ENCODE peak calls at places on chromosomes 6 and 20, in four cellular contexts. X, R, U and H are unnamed samples.
A peak's percentile ranks its signal among the peaks of the same experiment; 100 is the strongest.

GRCh38 chr20:41204304-41205265 is 67.2 kb downstream of the PLCG1 start:
- DNase-seq in X (no peak), R (no peak), U (no peak), H (no peak)

GRCh38 chr6:44116643-44117382 is 10.4 kb downstream of the MRPL14 start:
- DNase-seq in X (no peak), R (no peak), U (no peak), H (no peak)

GRCh38 chr6:137119196-137120104 is 54.0 kb downstream of the IL22RA2 start:
- DNase-seq in X (peak; percentile 55), R (no peak), U (no peak), H (peak; percentile 6)

GRCh38 chr6:154403803-154404202 is 47.2 kb upstream of the IPCEF1 start:
- DNase-seq in X (no peak), R (no peak), U (no peak), H (no peak)

GRCh38 chr6:158686791-158687381 is 37.0 kb downstream of the SYTL3 start:
- DNase-seq in X (no peak), R (no peak), U (no peak), H (no peak)

GRCh38 chr6:6546318-6547110 is 42.0 kb upstream of the LY86 start:
- DNase-seq in X (no peak), R (no peak), U (peak; percentile 75), H (no peak)

GRCh38 chr6:56364482-56365313 is 117.3 kb upstream of the COL21A1 start:
- DNase-seq in X (no peak), R (no peak), U (no peak), H (no peak)

GRCh38 chr6:149111556-149112115 is 205.9 kb upstream of the TAB2 start:
- DNase-seq in X (no peak), R (no peak), U (no peak), H (no peak)

GRCh38 chr6:112690497-112691202 is 343.5 kb downstream of the RFPL4B start:
- DNase-seq in X (no peak), R (no peak), U (no peak), H (peak; percentile 16)

GRCh38 chr6:160374836-160375560 is 26.8 kb downstream of the SLC22A3 start:
- DNase-seq in X (no peak), R (no peak), U (no peak), H (no peak)

GRCh38 chr20:51634257-51634656 is 91.7 kb upstream of the NFATC2 start:
- DNase-seq in X (no peak), R (peak; percentile 29), U (no peak), H (no peak)

GRCh38 chr6:40550096-40550731 is 37.0 kb downstream of the LRFN2 start:
- DNase-seq in X (peak; percentile 54), R (peak; percentile 73), U (no peak), H (peak; percentile 5)

GRCh38 chr20:46558511-46558959 is 8.1 kb upstream of the OCSTAMP start:
- DNase-seq in X (peak; percentile 73), R (no peak), U (no peak), H (peak; percentile 59)

GRCh38 chr20:9088556-9088955 is 19.7 kb downstream of the PLCB4 start:
- DNase-seq in X (no peak), R (no peak), U (no peak), H (no peak)

GRCh38 chr6:111737065-111737521 is 131.4 kb upstream of the TRAF3IP2 start:
- DNase-seq in X (peak; percentile 41), R (no peak), U (no peak), H (no peak)

GRCh38 chr6:95847061-95847460 is 168.7 kb upstream of the FUT9 start:
- DNase-seq in X (no peak), R (no peak), U (no peak), H (no peak)

GRCh38 chr6:170132011-170132521 is 158.8 kb downstream of the DLL1 start:
- DNase-seq in X (no peak), R (no peak), U (peak; percentile 33), H (no peak)
- TF ChIP-seq KDM1A in X (no peak), R (no peak), U (no peak), H (no peak)

DNA sequence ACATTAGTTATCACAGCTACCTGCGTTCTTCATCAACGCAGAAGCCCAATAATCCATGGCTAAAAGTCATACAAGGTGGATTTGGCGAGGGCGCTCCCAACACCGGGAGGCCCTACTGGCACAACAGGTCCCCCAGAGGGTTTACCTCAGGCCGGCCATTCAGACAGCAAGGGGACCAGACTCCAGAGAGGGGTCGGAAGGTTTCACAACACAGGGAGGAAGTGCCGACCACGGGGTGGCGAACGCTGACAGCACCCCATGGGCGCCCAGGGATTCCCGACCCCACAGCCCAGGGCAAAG is 1515.9 kb upstream of the DEFB115 start:
- DNase-seq in X (no peak), R (no peak), U (no peak), H (no peak)
- TF ChIP-seq RNF2 in X (no peak), R (no peak), U (no peak), H (no peak)

DNA sequence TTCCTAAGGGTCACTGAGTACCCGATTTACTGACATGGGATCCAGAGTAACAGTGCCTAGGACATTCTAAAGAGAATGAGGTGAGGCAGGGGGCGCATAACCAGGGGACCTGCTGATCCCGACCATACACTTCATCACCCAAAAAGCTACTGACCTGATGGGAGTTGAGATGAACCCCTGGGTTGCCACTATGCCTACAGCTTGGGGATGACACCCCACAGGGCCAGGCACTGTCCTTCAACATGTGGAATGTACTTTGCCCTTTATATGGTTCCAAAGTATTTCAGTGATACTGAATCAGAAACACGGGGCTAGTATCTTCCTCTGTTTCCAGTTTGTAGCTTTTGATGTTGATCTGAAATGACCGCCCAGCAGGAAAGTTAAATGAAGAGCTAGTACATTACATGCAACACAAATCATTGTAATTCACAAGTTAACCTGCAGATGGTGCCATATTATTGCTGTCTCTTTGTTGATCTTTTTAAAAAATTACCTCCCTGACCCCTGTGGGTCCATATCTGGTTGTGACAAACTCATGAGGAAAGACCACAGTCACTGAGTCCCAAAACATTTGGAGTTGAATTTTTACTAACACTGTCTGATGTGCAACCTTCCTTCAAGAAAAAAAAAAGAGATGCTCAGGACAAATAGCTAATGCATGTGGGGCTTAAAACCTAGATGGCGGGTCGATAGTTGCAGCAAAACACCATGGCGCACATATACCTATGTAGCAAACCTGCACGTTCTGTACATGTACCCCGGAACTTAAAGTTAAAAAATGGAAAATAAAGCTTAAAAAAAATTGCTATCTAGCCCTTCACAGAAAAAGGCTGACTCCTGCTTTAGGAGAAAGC is 42.7 kb upstream of the GCNT2 start:
- DNase-seq in X (peak; percentile 58), R (peak; percentile 64), U (no peak), H (peak; percentile 54)
- TF ChIP-seq KDM1A in X (no peak), R (no peak), U (no peak), H (no peak)

GRCh38 chr6:107218142-107218541 is 102.8 kb upstream of the BEND3 start:
- DNase-seq in X (no peak), R (no peak), U (no peak), H (no peak)
- TF ChIP-seq RNF2 in X (no peak), R (no peak), U (no peak), H (no peak)

GRCh38 chr20:5785146-5785545 is 34.9 kb downstream of the SHLD1 start:
- DNase-seq in X (no peak), R (no peak), U (no peak), H (no peak)
- TF ChIP-seq KDM1A in X (no peak), R (no peak), U (no peak), H (no peak)

DNA sequence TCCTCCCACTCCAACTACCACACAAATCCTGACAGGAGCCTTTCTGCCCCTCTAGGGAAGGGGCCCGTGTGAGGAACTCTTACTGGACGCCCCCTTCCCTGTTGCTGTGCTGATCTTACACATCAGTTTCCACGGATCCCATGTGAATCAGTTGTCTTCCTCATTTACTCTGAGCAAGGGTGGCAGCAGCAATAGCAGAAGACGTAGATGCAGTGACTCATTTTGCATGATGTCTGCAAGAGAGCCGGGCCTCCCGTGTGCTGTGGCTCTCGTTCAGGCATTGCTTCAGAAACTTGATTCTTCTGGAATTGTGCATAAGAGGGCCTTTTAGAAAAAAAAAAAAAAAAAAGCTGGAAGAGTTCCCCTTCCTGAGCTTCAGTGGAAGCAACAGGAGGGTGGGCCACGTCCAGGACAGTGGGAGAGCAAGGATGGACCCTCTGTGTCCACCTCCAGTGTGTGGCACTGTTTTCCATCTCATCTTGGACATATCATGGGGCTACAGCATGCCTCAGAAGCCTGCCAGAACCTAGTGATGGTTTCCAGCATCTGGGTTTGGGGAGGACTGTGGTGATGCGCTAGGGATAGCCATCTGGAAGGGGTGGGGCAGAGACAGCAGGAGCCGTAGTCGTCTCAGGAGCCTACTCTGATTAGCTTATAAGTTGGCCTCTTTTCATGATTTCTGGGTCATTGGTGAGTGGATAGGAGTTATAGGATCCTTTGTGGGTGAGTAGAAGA is 62.1 kb downstream of the FOXO3 start:
- DNase-seq in X (no peak), R (no peak), U (no peak), H (no peak)
- TF ChIP-seq RNF2 in X (no peak), R (no peak), U (no peak), H (no peak)

DNA sequence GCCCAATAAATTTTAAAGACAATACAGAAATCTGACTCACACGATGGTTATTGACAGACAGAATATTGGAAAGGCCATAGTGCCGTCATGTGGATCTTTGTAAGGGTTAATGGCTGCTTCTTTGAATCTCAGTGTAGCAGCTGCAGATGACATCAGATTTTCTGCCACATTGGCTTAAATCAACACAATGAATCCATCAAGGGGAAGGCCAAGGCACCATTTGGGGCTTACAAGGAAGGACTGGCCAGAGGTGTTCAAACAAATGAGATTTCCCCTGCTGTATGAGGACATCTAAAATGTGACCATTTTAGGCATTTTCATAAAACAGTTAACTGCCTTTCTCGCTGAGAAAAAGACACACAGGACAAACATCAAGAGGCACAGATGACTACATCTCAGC is 281.0 kb upstream of the JARID2 start:
- DNase-seq in X (no peak), R (no peak), U (no peak), H (no peak)
- TF ChIP-seq KDM1A in X (no peak), R (no peak), U (no peak), H (no peak)

GRCh38 chr20:57748601-57749130 is 38.9 kb upstream of the PMEPA1 start:
- DNase-seq in X (peak; percentile 38), R (no peak), U (no peak), H (peak; percentile 96)
- TF ChIP-seq RNF2 in X (no peak), R (no peak), U (no peak), H (no peak)

GRCh38 chr6:97674802-97675201 is 391.8 kb upstream of the MMS22L start:
- DNase-seq in X (no peak), R (no peak), U (no peak), H (no peak)
- TF ChIP-seq KDM1A in X (no peak), R (no peak), U (no peak), H (no peak)

DNA sequence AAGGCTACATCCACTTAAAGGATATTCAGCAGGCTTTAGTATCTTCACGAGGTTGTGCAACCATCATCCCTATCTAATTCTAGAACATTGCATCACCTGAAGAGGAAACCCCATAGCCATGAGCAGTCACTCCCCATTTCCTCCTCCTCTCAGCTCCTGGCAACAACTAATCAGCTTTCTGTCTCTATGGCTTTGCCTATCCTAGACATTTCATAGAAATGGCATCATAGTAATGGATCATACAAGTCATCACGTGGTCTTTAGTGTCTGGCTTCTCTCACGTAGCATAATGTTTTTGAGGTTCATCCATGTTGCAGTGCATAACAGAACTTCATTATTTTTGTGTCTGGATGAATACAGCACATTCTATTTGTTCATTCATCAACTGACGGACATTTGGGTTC is 20.5 kb downstream of the SNAI1 start:
- DNase-seq in X (no peak), R (no peak), U (no peak), H (no peak)
- TF ChIP-seq RNF2 in X (no peak), R (no peak), U (no peak), H (no peak)